ENCODE peak calls at places on chromosomes 6 and 20, in six cellular contexts. One of them, this sample, is unnamed.

GRCh38 chr20:14986026-14986655 is 648.7 kb upstream of the FLRT3 start:
- DNase-seq in ACHN: peak
- DNase-seq in GM10248: no peak
- DNase-seq in adrenal gland: no peak
- DNase-seq in NCI-H748 treated with DMSO at 0.1 percent for 48 hours: no peak
- DNase-seq in omental fat pad: no peak
- DNase-seq in this sample: no peak

GRCh38 chr6:31419842-31420241 is 16.4 kb downstream of the MICA start:
- DNase-seq in ACHN: no peak
- DNase-seq in GM10248: no peak
- DNase-seq in adrenal gland: no peak
- DNase-seq in NCI-H748 treated with DMSO at 0.1 percent for 48 hours: no peak
- DNase-seq in omental fat pad: no peak
- DNase-seq in this sample: no peak

GRCh38 chr6:14324042-14324441 is 206.5 kb downstream of the CD83 start:
- DNase-seq in ACHN: no peak
- DNase-seq in GM10248: no peak
- DNase-seq in adrenal gland: no peak
- DNase-seq in NCI-H748 treated with DMSO at 0.1 percent for 48 hours: no peak
- DNase-seq in omental fat pad: no peak
- DNase-seq in this sample: no peak

GRCh38 chr6:112231609-112232060 is 22.7 kb downstream of the LAMA4 start:
- DNase-seq in ACHN: no peak
- DNase-seq in GM10248: no peak
- DNase-seq in adrenal gland: no peak
- DNase-seq in NCI-H748 treated with DMSO at 0.1 percent for 48 hours: peak
- DNase-seq in omental fat pad: no peak
- DNase-seq in this sample: no peak

GRCh38 chr6:2450546-2450945 is 205.1 kb upstream of the GMDS start:
- DNase-seq in ACHN: no peak
- DNase-seq in GM10248: no peak
- DNase-seq in adrenal gland: peak
- DNase-seq in NCI-H748 treated with DMSO at 0.1 percent for 48 hours: peak
- DNase-seq in omental fat pad: no peak
- DNase-seq in this sample: no peak

GRCh38 chr6:75126518-75126917 is 79.3 kb downstream of the COL12A1 start:
- DNase-seq in ACHN: no peak
- DNase-seq in GM10248: no peak
- DNase-seq in adrenal gland: no peak
- DNase-seq in NCI-H748 treated with DMSO at 0.1 percent for 48 hours: no peak
- DNase-seq in omental fat pad: no peak
- DNase-seq in this sample: no peak

GRCh38 chr6:24358219-24358821 is 461 bp upstream of the DCDC2 start:
- DNase-seq in ACHN: no peak
- DNase-seq in GM10248: no peak
- DNase-seq in adrenal gland: no peak
- DNase-seq in NCI-H748 treated with DMSO at 0.1 percent for 48 hours: no peak
- DNase-seq in omental fat pad: no peak
- DNase-seq in this sample: no peak

GRCh38 chr20:1818895-1819294 is 76.3 kb upstream of the SIRPA start:
- DNase-seq in ACHN: no peak
- DNase-seq in GM10248: no peak
- DNase-seq in adrenal gland: peak
- DNase-seq in NCI-H748 treated with DMSO at 0.1 percent for 48 hours: no peak
- DNase-seq in omental fat pad: no peak
- DNase-seq in this sample: no peak

GRCh38 chr6:10633216-10633615 is 61.2 kb downstream of the C6orf52 start:
- DNase-seq in ACHN: peak
- DNase-seq in GM10248: peak
- DNase-seq in adrenal gland: no peak
- DNase-seq in NCI-H748 treated with DMSO at 0.1 percent for 48 hours: no peak
- DNase-seq in omental fat pad: no peak
- DNase-seq in this sample: no peak

GRCh38 chr6:89084954-89085353 is 4.4 kb downstream of the PNRC1 start:
- DNase-seq in ACHN: no peak
- DNase-seq in GM10248: no peak
- DNase-seq in adrenal gland: no peak
- DNase-seq in NCI-H748 treated with DMSO at 0.1 percent for 48 hours: no peak
- DNase-seq in omental fat pad: no peak
- DNase-seq in this sample: no peak

GRCh38 chr6:83051386-83052172 is 14.1 kb downstream of the UBE3D start:
- DNase-seq in ACHN: no peak
- DNase-seq in GM10248: no peak
- DNase-seq in adrenal gland: no peak
- DNase-seq in NCI-H748 treated with DMSO at 0.1 percent for 48 hours: peak
- DNase-seq in omental fat pad: no peak
- DNase-seq in this sample: no peak

GRCh38 chr6:25889877-25890853 is 16.1 kb upstream of the SLC17A3 start:
- DNase-seq in ACHN: peak
- DNase-seq in GM10248: no peak
- DNase-seq in adrenal gland: peak
- DNase-seq in NCI-H748 treated with DMSO at 0.1 percent for 48 hours: peak
- DNase-seq in omental fat pad: no peak
- DNase-seq in this sample: no peak

GRCh38 chr20:44837949-44838348 is 27.6 kb upstream of the RIMS4 start:
- DNase-seq in ACHN: no peak
- DNase-seq in GM10248: no peak
- DNase-seq in adrenal gland: no peak
- DNase-seq in NCI-H748 treated with DMSO at 0.1 percent for 48 hours: no peak
- DNase-seq in omental fat pad: no peak
- DNase-seq in this sample: no peak

GRCh38 chr20:61923371-61924166 is 142.1 kb downstream of the TAF4 start:
- DNase-seq in ACHN: no peak
- DNase-seq in GM10248: no peak
- DNase-seq in adrenal gland: no peak
- DNase-seq in NCI-H748 treated with DMSO at 0.1 percent for 48 hours: no peak
- DNase-seq in omental fat pad: no peak
- DNase-seq in this sample: no peak

GRCh38 chr20:63089051-63089907 is 82.5 kb upstream of the BHLHE23 start:
- DNase-seq in ACHN: no peak
- DNase-seq in GM10248: no peak
- DNase-seq in adrenal gland: peak
- DNase-seq in NCI-H748 treated with DMSO at 0.1 percent for 48 hours: peak
- DNase-seq in omental fat pad: no peak
- DNase-seq in this sample: no peak

GRCh38 chr6:141878686-141879085 is 254.0 kb upstream of the GJE1 start:
- DNase-seq in ACHN: no peak
- DNase-seq in GM10248: no peak
- DNase-seq in adrenal gland: no peak
- DNase-seq in NCI-H748 treated with DMSO at 0.1 percent for 48 hours: no peak
- DNase-seq in omental fat pad: no peak
- DNase-seq in this sample: no peak

GRCh38 chr6:35173068-35174042 is 32.2 kb upstream of the TCP11 start:
- DNase-seq in ACHN: no peak
- DNase-seq in GM10248: no peak
- DNase-seq in adrenal gland: no peak
- DNase-seq in NCI-H748 treated with DMSO at 0.1 percent for 48 hours: no peak
- DNase-seq in omental fat pad: no peak
- DNase-seq in this sample: no peak